ENCODE peak calls at places on chromosomes 11 and 22, in eight cellular contexts. W, G, V, Z, O, H, N and K are unnamed samples.

GRCh38 chr22:11360632-11361031 is 4167.4 kb upstream of the OR11H1 start:
- DNase-seq in N (no peak), G (no peak), W (no peak), O (no peak), V (peak), H (no peak), Z (no peak), K (no peak)

GRCh38 chr11:554824-555499 is 5.6 kb downstream of the LMNTD2 start:
- DNase-seq in O (peak), N (peak), G (peak), Z (no peak), V (no peak), H (no peak), W (no peak), K (peak)

GRCh38 chr11:64534950-64535349 is 56.1 kb upstream of the SLC22A12 start:
- DNase-seq in Z (no peak), N (no peak), G (no peak), H (no peak), O (no peak), W (no peak), V (no peak), K (no peak)

GRCh38 chr22:33124471-33124870 is 66.3 kb upstream of the SYN3 start:
- DNase-seq in H (no peak), N (no peak), Z (no peak), W (no peak), V (no peak), G (no peak), O (no peak), K (no peak)

GRCh38 chr11:81989093-81989492 is 744.6 kb downstream of the FAM181B start:
- DNase-seq in G (no peak), O (no peak), Z (no peak), H (no peak), N (no peak), V (no peak), W (no peak), K (no peak)

GRCh38 chr11:726278-726915 is 20.4 kb downstream of the EPS8L2 start:
- DNase-seq in V (peak), N (no peak), H (no peak), O (peak), Z (no peak), G (peak), W (no peak), K (no peak)

GRCh38 chr11:60872952-60873524 is 5.7 kb downstream of the ZP1 start:
- DNase-seq in W (no peak), O (no peak), H (no peak), V (peak), G (no peak), N (no peak), Z (no peak), K (no peak)

GRCh38 chr11:77580712-77581337 is 8.9 kb upstream of the AQP11 start:
- DNase-seq in W (no peak), G (no peak), O (no peak), H (no peak), Z (no peak), V (no peak), N (no peak), K (no peak)

GRCh38 chr11:8262552-8263108 is 1.0 kb downstream of the LMO1 start:
- DNase-seq in H (no peak), N (peak), V (peak), Z (no peak), W (no peak), O (peak), G (no peak), K (peak)

GRCh38 chr22:44268431-44269116 is 44.2 kb downstream of the SHISAL1 start:
- DNase-seq in Z (no peak), H (no peak), V (peak), N (no peak), G (no peak), W (no peak), O (no peak), K (no peak)

GRCh38 chr11:95501761-95502266 is 270.8 kb upstream of the SESN3 start:
- DNase-seq in G (no peak), W (no peak), O (no peak), N (no peak), H (no peak), Z (no peak), V (no peak), K (no peak)

GRCh38 chr11:36711104-36711825 is 113.2 kb upstream of the RAG2 start:
- DNase-seq in G (no peak), N (no peak), O (no peak), V (no peak), W (no peak), Z (no peak), H (no peak), K (no peak)